ENCODE peak calls at places on chromosome 20, in four cellular contexts. D, H, A and R are unnamed samples. For H3K4me1, the result is how much of the 10 kb centered on the place peaks cover.

GRCh38 chr20:10656270-10656669 is 17.5 kb downstream of the JAG1 start:
- DNase-seq in D (no peak), H (no peak), A (no peak), R (no peak)

GRCh38 chr20:17044920-17045319 is 181.9 kb upstream of the PCSK2 start:
- DNase-seq in D (no peak), H (no peak), A (no peak), R (no peak)

GRCh38 chr20:17646209-17646717 is 35.8 kb downstream of the RRBP1 start:
- DNase-seq in D (peak), H (no peak), A (peak), R (no peak)

GRCh38 chr20:47708953-47709833 is 76.1 kb downstream of the SULF2 start:
- DNase-seq in D (no peak), H (no peak), A (no peak), R (no peak)

GRCh38 chr20:4637081-4637797 is 84.5 kb upstream of the PRND start:
- DNase-seq in D (no peak), H (peak), A (no peak), R (peak)

GRCh38 chr20:23637282-23638221 is at the start of gene CST3:
- DNase-seq in D (peak), H (peak), A (peak), R (peak)

GRCh38 chr20:36090223-36090622 is 64.3 kb upstream of the EPB41L1 start:
- DNase-seq in D (no peak), H (no peak), A (no peak), R (no peak)

GRCh38 chr20:3233131-3233990 is 5.6 kb downstream of the SLC4A11 start:
- DNase-seq in D (no peak), H (no peak), A (no peak), R (no peak)

GRCh38 chr20:59004763-59005522 is 2.1 kb downstream of the CTSZ start:
- DNase-seq in D (peak), H (no peak), A (peak), R (no peak)

GRCh38 chr20:45341939-45342862 is 6.0 kb downstream of the SDC4 start:
- DNase-seq in D (peak), H (peak), A (peak), R (peak)

GRCh38 chr20:62148908-62149314 is 5.3 kb downstream of the SS18L1 start:
- DNase-seq in D (no peak), H (no peak), A (no peak), R (no peak)

GRCh38 chr20:12110711-12111110 is 193.0 kb downstream of the BTBD3 start:
- DNase-seq in D (no peak), H (no peak), A (no peak), R (no peak)

GRCh38 chr20:59145926-59146800 is 17.5 kb upstream of the ZNF831 start:
- DNase-seq in D (no peak), H (no peak), A (no peak), R (no peak)

GRCh38 chr20:23320317-23320716 is 30.3 kb upstream of the NXT1 start:
- DNase-seq in D (no peak), H (no peak), A (no peak), R (peak)

GRCh38 chr20:63101781-63102719 is 95.3 kb upstream of the BHLHE23 start:
- DNase-seq in D (peak), H (peak), A (peak), R (no peak)

GRCh38 chr20:23165964-23166363 is 79.8 kb upstream of the CD93 start:
- DNase-seq in D (no peak), H (no peak), A (no peak), R (no peak)

GRCh38 chr20:14406495-14406894 is 69.1 kb upstream of the FLRT3 start:
- DNase-seq in D (no peak), H (peak), A (no peak), R (no peak)

GRCh38 chr20:62485062-62485700 is 9.4 kb upstream of the GATA5 start:
- DNase-seq in D (peak), H (no peak), A (no peak), R (no peak)

GRCh38 chr20:63737940-63738686 is 1.5 kb upstream of the SLC2A4RG start:
- DNase-seq in D (no peak), H (no peak), A (no peak), R (no peak)

GRCh38 chr20:478010-478948 is 15.9 kb upstream of the TBC1D20 start:
- DNase-seq in D (no peak), H (peak), A (no peak), R (no peak)

GRCh38 chr20:57409672-57410397 is 18.6 kb downstream of the RBM38 start:
- DNase-seq in D (no peak), H (no peak), A (no peak), R (no peak)

GRCh38 chr20:61608275-61609085 is 356.4 kb downstream of the CDH4 start:
- DNase-seq in D (no peak), H (peak), A (no peak), R (no peak)

GRCh38 chr20:4053516-4053919 is 38.2 kb upstream of the RNF24 start:
- DNase-seq in D (no peak), H (peak), A (no peak), R (no peak)

GRCh38 chr20:23795526-23795925 is 31.0 kb downstream of the CST2 start:
- DNase-seq in D (no peak), H (no peak), A (no peak), R (no peak)

GRCh38 chr20:13382786-13383185 is 161.7 kb downstream of the ISM1 start:
- DNase-seq in D (no peak), H (no peak), A (no peak), R (no peak)

GRCh38 chr20:20076297-20077065 is 24.1 kb downstream of the CFAP61 start:
- DNase-seq in D (no peak), H (peak), A (no peak), R (no peak)

GRCh38 chr20:59805786-59806577 is 127.5 kb downstream of the SYCP2 start:
- DNase-seq in D (no peak), H (no peak), A (no peak), R (peak)

GRCh38 chr20:45427236-45428149 is 11.6 kb downstream of the PIGT start:
- DNase-seq in D (no peak), H (no peak), A (no peak), R (no peak)

GRCh38 chr20:4099905-4100675 is 84.7 kb upstream of the RNF24 start:
- DNase-seq in D (no peak), H (peak), A (no peak), R (no peak)

GRCh38 chr20:30892704-30893345 is 364.6 kb upstream of the DEFB115 start:
- DNase-seq in D (no peak), H (no peak), A (no peak), R (no peak)

GRCh38 chr20:58839474-58839874 is 11.2 kb downstream of the GNAS-AS1 start:
- DNase-seq in D (no peak), H (peak), A (no peak), R (peak)

GRCh38 chr20:29497261-29497671 is 1760.2 kb upstream of the DEFB115 start:
- DNase-seq in D (no peak), H (no peak), A (peak), R (no peak)

GRCh38 chr20:49273696-49274277 is 4.1 kb downstream of the ZNFX1 start:
- DNase-seq in D (no peak), H (no peak), A (no peak), R (no peak)
- H3K4me1 ChIP-seq in D (under half), H (under half), A (under half), R (under half)

GRCh38 chr20:33299111-33299603 is 16.1 kb downstream of the BPIFB1 start:
- DNase-seq in D (peak), H (peak), A (peak), R (peak)
- H3K4me1 ChIP-seq in D (under half), H (under half), A (under half), R (under half)

GRCh38 chr20:40778894-40779496 is 90.0 kb upstream of the MAFB start:
- DNase-seq in D (no peak), H (no peak), A (no peak), R (no peak)
- H3K4me1 ChIP-seq in D (under half), H (under half), A (under half), R (under half)

DNA sequence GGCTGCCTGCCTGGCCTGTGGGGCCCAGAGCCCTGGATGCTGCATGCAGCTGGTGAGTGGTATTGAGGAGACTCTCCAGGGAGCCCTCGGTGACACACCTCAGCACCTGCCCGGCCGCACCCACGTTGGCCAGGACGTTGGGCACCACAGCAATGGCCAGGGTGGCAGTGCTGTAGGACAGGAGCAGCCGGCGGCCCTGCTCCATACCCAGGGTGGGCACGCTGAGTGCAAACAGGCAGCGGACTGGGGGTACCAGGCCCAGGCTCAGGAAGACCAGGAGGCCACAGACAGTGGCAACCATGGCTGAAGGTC is 4.7 kb downstream of the OCSTAMP start:
- DNase-seq in D (no peak), H (no peak), A (no peak), R (no peak)
- H3K4me1 ChIP-seq in D (under half), H (under half), A (under half), R (under half)

GRCh38 chr20:32365560-32365959 is 7.4 kb downstream of the ASXL1 start:
- DNase-seq in D (no peak), H (no peak), A (no peak), R (no peak)

GRCh38 chr20:32364554-32365208 is 6.5 kb downstream of the ASXL1 start:
- DNase-seq in D (no peak), H (no peak), A (no peak), R (no peak)

GRCh38 chr20:32368930-32369329 is 10.8 kb downstream of the ASXL1 start:
- DNase-seq in D (no peak), H (no peak), A (no peak), R (peak)

GRCh38 chr20:32368323-32368722 is 10.2 kb downstream of the ASXL1 start:
- DNase-seq in D (no peak), H (no peak), A (no peak), R (no peak)

DNA sequence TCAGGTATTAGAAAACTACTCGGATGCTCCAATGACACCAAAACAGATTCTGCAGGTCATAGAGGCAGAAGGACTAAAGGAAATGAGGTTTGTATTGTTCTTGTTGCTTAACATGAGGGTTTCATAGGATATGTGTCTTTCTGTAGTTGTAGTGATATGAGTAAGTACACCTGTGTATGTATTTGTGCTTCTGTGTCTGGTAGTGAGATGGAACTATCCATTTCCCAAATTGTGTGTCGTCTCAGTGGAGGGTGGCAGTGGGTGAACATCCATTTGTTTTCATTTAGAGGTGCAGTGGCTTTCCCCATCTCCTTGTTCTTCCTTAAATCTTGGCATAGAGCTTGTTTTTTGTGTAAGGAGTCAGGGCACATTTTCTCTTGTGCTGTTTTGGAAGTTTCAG is 8.2 kb downstream of the ASXL1 start:
- DNase-seq in D (no peak), H (no peak), A (no peak), R (no peak)
- H3K4me1 ChIP-seq in D (under half), H (under half), A (under half), R (under half)

GRCh38 chr20:32339116-32339515 is 19.0 kb upstream of the ASXL1 start:
- DNase-seq in D (no peak), H (no peak), A (no peak), R (no peak)
- H3K4me1 ChIP-seq in D (under half), H (under half), A (under half), R (under half)

DNA sequence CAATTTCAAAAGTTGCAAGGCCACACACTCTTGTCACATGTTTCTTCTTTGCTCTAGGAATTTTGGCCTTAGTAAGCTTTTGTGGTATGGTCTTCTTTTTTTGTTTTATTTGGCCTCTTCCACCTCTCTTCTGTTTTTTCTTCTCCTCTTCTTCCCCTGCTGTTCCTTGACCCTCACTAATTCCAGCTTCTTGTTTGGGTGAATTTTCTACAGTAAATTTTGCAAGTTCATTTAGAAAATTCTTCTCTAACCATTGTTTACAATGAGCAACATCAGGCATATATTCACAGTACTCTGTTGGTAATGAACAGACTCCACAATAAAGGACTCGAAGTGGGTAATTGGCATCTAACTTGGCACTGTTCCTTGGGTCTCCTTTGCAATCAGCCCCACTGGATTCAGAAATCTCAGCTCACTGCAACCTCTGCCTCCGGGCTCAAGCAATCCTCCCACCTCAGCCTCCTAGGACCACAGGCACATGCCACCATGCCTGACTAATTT is 5.0 kb downstream of the ASIP start:
- DNase-seq in D (no peak), H (no peak), A (no peak), R (no peak)
- H3K4me1 ChIP-seq in D (under half), H (under half), A (under half), R (under half)

DNA sequence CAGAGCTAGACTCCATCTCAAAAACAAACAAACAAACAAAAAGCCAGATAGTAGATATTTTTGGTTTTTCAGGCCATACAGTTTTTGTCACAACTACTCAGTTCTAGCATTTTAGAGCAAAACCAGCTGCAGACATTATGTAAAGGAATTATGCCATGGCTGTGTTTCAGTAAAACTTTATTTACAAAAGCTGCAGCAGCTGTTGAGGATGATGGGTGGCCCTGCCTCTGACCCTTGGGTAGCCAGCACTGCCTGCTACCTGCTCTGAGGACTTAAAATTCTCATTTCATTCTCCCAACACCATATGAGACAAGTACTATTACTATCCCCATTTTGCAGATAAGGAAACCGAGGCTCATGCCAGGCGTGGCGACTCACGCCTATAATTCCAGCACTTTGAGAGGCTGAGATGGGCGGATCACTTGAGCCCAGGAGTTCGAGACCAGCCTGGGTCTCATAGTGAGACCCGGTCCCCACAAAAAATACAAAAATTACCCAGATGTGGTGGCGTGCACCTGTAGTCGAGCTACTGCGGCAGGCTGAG is 56.3 kb downstream of the RIPOR3 start:
- DNase-seq in D (no peak), H (no peak), A (no peak), R (no peak)
- H3K4me1 ChIP-seq in D (under half), H (under half), A (under half), R (under half)

GRCh38 chr20:2101935-2102584 is 433 bp downstream of the STK35 start:
- DNase-seq in D (peak), H (peak), A (peak), R (peak)

GRCh38 chr20:2104236-2104635 is 2.6 kb downstream of the STK35 start:
- DNase-seq in D (no peak), H (no peak), A (no peak), R (no peak)

GRCh38 chr20:2103454-2104153 is 2.0 kb downstream of the STK35 start:
- DNase-seq in D (no peak), H (no peak), A (no peak), R (no peak)

GRCh38 chr20:2101057-2101934 is at the start of gene STK35:
- DNase-seq in D (peak), H (peak), A (no peak), R (peak)

GRCh38 chr20:2102585-2103453 is 1.2 kb downstream of the STK35 start:
- DNase-seq in D (peak), H (peak), A (peak), R (peak)
- H3K4me1 ChIP-seq in D (under half), H (under half), A (under half), R (under half)

GRCh38 chr20:37901667-37902503 is 1.0 kb upstream of the VSTM2L start:
- DNase-seq in D (peak), H (peak), A (no peak), R (no peak)
- H3K4me1 ChIP-seq in D (under half), H (under half), A (under half), R (under half)